ENCODE peak calls at places on chromosomes 4 and X, in four cellular contexts. One of them, this sample, is unnamed.
A peak's percentile ranks its signal among the peaks of the same experiment; 100 is the strongest.

GRCh38 chr4:3827616-3828492 is 61.7 kb downstream of the ADRA2C start:
- DNase-seq in NCI-H510A: no peak
- DNase-seq in activated T-helper 9 cell treated with anti-CD3 and anti-CD28 coated beads, Interleukin-2, amount 50 U/mL, for 16 hours: no peak
- DNase-seq in suprapubic skin: no peak
- DNase-seq in this sample: no peak

GRCh38 chr4:133148690-133149363 is at the start of gene PCDH10:
- DNase-seq in suprapubic skin: peak; percentile 91
- DNase-seq in activated T-helper 9 cell treated with anti-CD3 and anti-CD28 coated beads, Interleukin-2, amount 50 U/mL, for 16 hours: no peak
- DNase-seq in NCI-H510A: peak; percentile 73
- DNase-seq in this sample: no peak

GRCh38 chrX:103540145-103540544 is 20.9 kb upstream of the RAB40A start:
- DNase-seq in activated T-helper 9 cell treated with anti-CD3 and anti-CD28 coated beads, Interleukin-2, amount 50 U/mL, for 16 hours: no peak
- DNase-seq in NCI-H510A: no peak
- DNase-seq in suprapubic skin: no peak
- DNase-seq in this sample: no peak

GRCh38 chr4:2246384-2247127 is 4.6 kb upstream of the HAUS3 start:
- DNase-seq in suprapubic skin: peak; percentile 71
- DNase-seq in NCI-H510A: no peak
- DNase-seq in activated T-helper 9 cell treated with anti-CD3 and anti-CD28 coated beads, Interleukin-2, amount 50 U/mL, for 16 hours: no peak
- DNase-seq in this sample: no peak

GRCh38 chr4:186770446-186771175 is 47.0 kb upstream of the FAT1 start:
- DNase-seq in suprapubic skin: no peak
- DNase-seq in activated T-helper 9 cell treated with anti-CD3 and anti-CD28 coated beads, Interleukin-2, amount 50 U/mL, for 16 hours: no peak
- DNase-seq in NCI-H510A: no peak
- DNase-seq in this sample: no peak

GRCh38 chr4:105198541-105198940 is 51.9 kb downstream of the TET2 start:
- DNase-seq in activated T-helper 9 cell treated with anti-CD3 and anti-CD28 coated beads, Interleukin-2, amount 50 U/mL, for 16 hours: no peak
- DNase-seq in NCI-H510A: no peak
- DNase-seq in suprapubic skin: no peak
- DNase-seq in this sample: no peak

GRCh38 chr4:13399257-13399656 is 84.9 kb downstream of the RAB28 start:
- DNase-seq in activated T-helper 9 cell treated with anti-CD3 and anti-CD28 coated beads, Interleukin-2, amount 50 U/mL, for 16 hours: no peak
- DNase-seq in NCI-H510A: no peak
- DNase-seq in suprapubic skin: no peak
- DNase-seq in this sample: no peak

GRCh38 chr4:48388504-48389154 is 47.3 kb downstream of the SLAIN2 start:
- DNase-seq in activated T-helper 9 cell treated with anti-CD3 and anti-CD28 coated beads, Interleukin-2, amount 50 U/mL, for 16 hours: no peak
- DNase-seq in suprapubic skin: no peak
- DNase-seq in NCI-H510A: no peak
- DNase-seq in this sample: no peak

GRCh38 chr4:135492439-135492838 is 1290.8 kb upstream of the PABPC4L start:
- DNase-seq in activated T-helper 9 cell treated with anti-CD3 and anti-CD28 coated beads, Interleukin-2, amount 50 U/mL, for 16 hours: no peak
- DNase-seq in NCI-H510A: no peak
- DNase-seq in suprapubic skin: no peak
- DNase-seq in this sample: no peak

This sample was measured in CD4-positive, alpha-beta T cell.